ENCODE peak calls at places on chromosomes 12 and 14, in eight cellular contexts. One of them, this sample, is unnamed.

GRCh38 chr14:61103541-61104339 is 122.7 kb downstream of the SLC38A6 start:
- DNase-seq in activated naive CD4-positive, alpha-beta T cell: no peak
- DNase-seq in BJ: peak; percentile 96
- DNase-seq in endothelial cell: no peak
- DNase-seq in left ventricle myocardium inferior: no peak
- DNase-seq in effector CD4-positive, alpha-beta T cell: no peak
- DNase-seq in breast epithelium: no peak
- DNase-seq in Calu3: peak; percentile 77
- DNase-seq in this sample: peak; percentile 45

GRCh38 chr12:4274396-4274959 is 916 bp downstream of the CCND2 start:
- DNase-seq in Calu3: no peak
- DNase-seq in BJ: no peak
- DNase-seq in left ventricle myocardium inferior: no peak
- DNase-seq in activated naive CD4-positive, alpha-beta T cell: no peak
- DNase-seq in breast epithelium: no peak
- DNase-seq in endothelial cell: peak; percentile 16
- DNase-seq in effector CD4-positive, alpha-beta T cell: no peak
- DNase-seq in this sample: no peak

GRCh38 chr12:113688313-113688712 is 216.6 kb upstream of the LHX5 start:
- DNase-seq in effector CD4-positive, alpha-beta T cell: no peak
- DNase-seq in left ventricle myocardium inferior: no peak
- DNase-seq in BJ: no peak
- DNase-seq in activated naive CD4-positive, alpha-beta T cell: no peak
- DNase-seq in breast epithelium: no peak
- DNase-seq in Calu3: no peak
- DNase-seq in endothelial cell: no peak
- DNase-seq in this sample: no peak

GRCh38 chr14:58191763-58192596 is 8.0 kb upstream of the ACTR10 start:
- DNase-seq in breast epithelium: no peak
- DNase-seq in left ventricle myocardium inferior: no peak
- DNase-seq in endothelial cell: no peak
- DNase-seq in Calu3: no peak
- DNase-seq in activated naive CD4-positive, alpha-beta T cell: no peak
- DNase-seq in BJ: no peak
- DNase-seq in effector CD4-positive, alpha-beta T cell: no peak
- DNase-seq in this sample: no peak

GRCh38 chr14:105313381-105314286 is 914 bp upstream of the PACS2 start:
- DNase-seq in left ventricle myocardium inferior: no peak
- DNase-seq in effector CD4-positive, alpha-beta T cell: peak; percentile 44
- DNase-seq in Calu3: peak; percentile 29
- DNase-seq in BJ: no peak
- DNase-seq in breast epithelium: no peak
- DNase-seq in endothelial cell: peak; percentile 40
- DNase-seq in activated naive CD4-positive, alpha-beta T cell: no peak
- DNase-seq in this sample: no peak

GRCh38 chr14:52351191-52351560 is 37.1 kb downstream of the PTGER2 start:
- DNase-seq in endothelial cell: no peak
- DNase-seq in Calu3: no peak
- DNase-seq in breast epithelium: no peak
- DNase-seq in BJ: no peak
- DNase-seq in effector CD4-positive, alpha-beta T cell: no peak
- DNase-seq in left ventricle myocardium inferior: no peak
- DNase-seq in activated naive CD4-positive, alpha-beta T cell: no peak
- DNase-seq in this sample: no peak

GRCh38 chr12:31846405-31846804 is 112.8 kb upstream of the RESF1 start:
- DNase-seq in BJ: no peak
- DNase-seq in endothelial cell: no peak
- DNase-seq in activated naive CD4-positive, alpha-beta T cell: no peak
- DNase-seq in Calu3: no peak
- DNase-seq in breast epithelium: no peak
- DNase-seq in left ventricle myocardium inferior: no peak
- DNase-seq in effector CD4-positive, alpha-beta T cell: no peak
- DNase-seq in this sample: no peak

GRCh38 chr14:100539766-100540140 is 47.5 kb downstream of the BEGAIN start:
- DNase-seq in BJ: no peak
- DNase-seq in effector CD4-positive, alpha-beta T cell: no peak
- DNase-seq in left ventricle myocardium inferior: no peak
- DNase-seq in Calu3: no peak
- DNase-seq in breast epithelium: peak; percentile 46
- DNase-seq in activated naive CD4-positive, alpha-beta T cell: no peak
- DNase-seq in endothelial cell: no peak
- DNase-seq in this sample: peak; percentile 5

GRCh38 chr12:52903855-52904508 is 894 bp downstream of the KRT8 start:
- DNase-seq in effector CD4-positive, alpha-beta T cell: no peak
- DNase-seq in activated naive CD4-positive, alpha-beta T cell: no peak
- DNase-seq in endothelial cell: peak; percentile 57
- DNase-seq in BJ: no peak
- DNase-seq in Calu3: peak; percentile 88
- DNase-seq in left ventricle myocardium inferior: peak; percentile 31
- DNase-seq in breast epithelium: peak; percentile 74
- DNase-seq in this sample: peak; percentile 56

GRCh38 chr14:68349900-68350323 is 443.0 kb downstream of the ZFP36L1 start:
- DNase-seq in endothelial cell: no peak
- DNase-seq in effector CD4-positive, alpha-beta T cell: no peak
- DNase-seq in activated naive CD4-positive, alpha-beta T cell: no peak
- DNase-seq in BJ: no peak
- DNase-seq in breast epithelium: no peak
- DNase-seq in left ventricle myocardium inferior: no peak
- DNase-seq in Calu3: no peak
- DNase-seq in this sample: no peak

GRCh38 chr14:106586098-106586704 is 1059.8 kb downstream of the TMEM121 start:
- DNase-seq in left ventricle myocardium inferior: no peak
- DNase-seq in endothelial cell: no peak
- DNase-seq in Calu3: peak; percentile 54
- DNase-seq in activated naive CD4-positive, alpha-beta T cell: peak; percentile 5
- DNase-seq in effector CD4-positive, alpha-beta T cell: peak; percentile 48
- DNase-seq in BJ: no peak
- DNase-seq in breast epithelium: no peak
- DNase-seq in this sample: no peak

GRCh38 chr12:52285172-52285745 is 6.1 kb downstream of the KRT81 start:
- DNase-seq in activated naive CD4-positive, alpha-beta T cell: no peak
- DNase-seq in effector CD4-positive, alpha-beta T cell: no peak
- DNase-seq in breast epithelium: no peak
- DNase-seq in Calu3: no peak
- DNase-seq in left ventricle myocardium inferior: no peak
- DNase-seq in endothelial cell: no peak
- DNase-seq in BJ: peak; percentile 59
- DNase-seq in this sample: no peak

GRCh38 chr14:89625208-89625987 is 208.4 kb upstream of the FOXN3 start:
- DNase-seq in breast epithelium: no peak
- DNase-seq in BJ: no peak
- DNase-seq in left ventricle myocardium inferior: peak; percentile 47
- DNase-seq in endothelial cell: no peak
- DNase-seq in Calu3: no peak
- DNase-seq in activated naive CD4-positive, alpha-beta T cell: no peak
- DNase-seq in effector CD4-positive, alpha-beta T cell: no peak
- DNase-seq in this sample: peak; percentile 52

GRCh38 chr12:2638273-2639019 is 156.3 kb upstream of the FKBP4 start:
- DNase-seq in endothelial cell: no peak
- DNase-seq in BJ: no peak
- DNase-seq in Calu3: no peak
- DNase-seq in effector CD4-positive, alpha-beta T cell: no peak
- DNase-seq in left ventricle myocardium inferior: no peak
- DNase-seq in breast epithelium: peak; percentile 20
- DNase-seq in activated naive CD4-positive, alpha-beta T cell: no peak
- DNase-seq in this sample: no peak

GRCh38 chr14:21066882-21067502 is 3.1 kb upstream of the ARHGEF40 start:
- DNase-seq in BJ: no peak
- DNase-seq in Calu3: no peak
- DNase-seq in breast epithelium: no peak
- DNase-seq in effector CD4-positive, alpha-beta T cell: no peak
- DNase-seq in left ventricle myocardium inferior: no peak
- DNase-seq in endothelial cell: no peak
- DNase-seq in activated naive CD4-positive, alpha-beta T cell: no peak
- DNase-seq in this sample: no peak

GRCh38 chr14:77053046-77053841 is 24.7 kb upstream of the IRF2BPL start:
- DNase-seq in endothelial cell: peak; percentile 89
- DNase-seq in breast epithelium: no peak
- DNase-seq in Calu3: peak; percentile 67
- DNase-seq in left ventricle myocardium inferior: peak; percentile 80
- DNase-seq in activated naive CD4-positive, alpha-beta T cell: peak; percentile 47
- DNase-seq in BJ: no peak
- DNase-seq in effector CD4-positive, alpha-beta T cell: peak; percentile 74
- DNase-seq in this sample: peak; percentile 80

GRCh38 chr14:75389679-75390078 is 38.1 kb upstream of the JDP2 start:
- DNase-seq in BJ: peak; percentile 16
- DNase-seq in breast epithelium: no peak
- DNase-seq in left ventricle myocardium inferior: no peak
- DNase-seq in activated naive CD4-positive, alpha-beta T cell: no peak
- DNase-seq in Calu3: no peak
- DNase-seq in effector CD4-positive, alpha-beta T cell: no peak
- DNase-seq in endothelial cell: no peak
- DNase-seq in this sample: no peak

GRCh38 chr14:23339506-23340268 is 13.0 kb downstream of the SLC22A17 start:
- DNase-seq in left ventricle myocardium inferior: no peak
- DNase-seq in breast epithelium: no peak
- DNase-seq in activated naive CD4-positive, alpha-beta T cell: no peak
- DNase-seq in effector CD4-positive, alpha-beta T cell: no peak
- DNase-seq in BJ: no peak
- DNase-seq in Calu3: no peak
- DNase-seq in endothelial cell: no peak
- DNase-seq in this sample: no peak

GRCh38 chr12:95326450-95326849 is 108.8 kb downstream of the VEZT start:
- DNase-seq in BJ: no peak
- DNase-seq in Calu3: no peak
- DNase-seq in activated naive CD4-positive, alpha-beta T cell: no peak
- DNase-seq in effector CD4-positive, alpha-beta T cell: no peak
- DNase-seq in left ventricle myocardium inferior: no peak
- DNase-seq in breast epithelium: no peak
- DNase-seq in endothelial cell: no peak
- DNase-seq in this sample: no peak

GRCh38 chr14:64845878-64846277 is 33.8 kb downstream of the SPTB start:
- DNase-seq in Calu3: no peak
- DNase-seq in endothelial cell: no peak
- DNase-seq in activated naive CD4-positive, alpha-beta T cell: no peak
- DNase-seq in effector CD4-positive, alpha-beta T cell: no peak
- DNase-seq in BJ: no peak
- DNase-seq in left ventricle myocardium inferior: no peak
- DNase-seq in breast epithelium: no peak
- DNase-seq in this sample: no peak

GRCh38 chr12:57461326-57461903 is 1.8 kb downstream of the GLI1 start:
- DNase-seq in activated naive CD4-positive, alpha-beta T cell: no peak
- DNase-seq in Calu3: peak; percentile 34
- DNase-seq in endothelial cell: peak; percentile 50
- DNase-seq in breast epithelium: no peak
- DNase-seq in BJ: no peak
- DNase-seq in left ventricle myocardium inferior: peak; percentile 74
- DNase-seq in effector CD4-positive, alpha-beta T cell: no peak
- DNase-seq in this sample: peak; percentile 71

GRCh38 chr12:60271816-60272215 is 676.0 kb downstream of the SLC16A7 start:
- DNase-seq in endothelial cell: no peak
- DNase-seq in left ventricle myocardium inferior: no peak
- DNase-seq in activated naive CD4-positive, alpha-beta T cell: no peak
- DNase-seq in Calu3: no peak
- DNase-seq in breast epithelium: no peak
- DNase-seq in BJ: no peak
- DNase-seq in effector CD4-positive, alpha-beta T cell: no peak
- DNase-seq in this sample: no peak

GRCh38 chr12:44930972-44931600 is 55.0 kb upstream of the NELL2 start:
- DNase-seq in activated naive CD4-positive, alpha-beta T cell: no peak
- DNase-seq in BJ: peak; percentile 5
- DNase-seq in effector CD4-positive, alpha-beta T cell: peak; percentile 3
- DNase-seq in Calu3: no peak
- DNase-seq in left ventricle myocardium inferior: no peak
- DNase-seq in endothelial cell: no peak
- DNase-seq in breast epithelium: no peak
- DNase-seq in this sample: no peak

GRCh38 chr12:53499261-53500118 is at the start of gene MAP3K12:
- DNase-seq in endothelial cell: peak; percentile 54
- DNase-seq in effector CD4-positive, alpha-beta T cell: peak; percentile 44
- DNase-seq in left ventricle myocardium inferior: peak; percentile 68
- DNase-seq in BJ: no peak
- DNase-seq in Calu3: peak; percentile 32
- DNase-seq in breast epithelium: no peak
- DNase-seq in activated naive CD4-positive, alpha-beta T cell: no peak
- DNase-seq in this sample: peak; percentile 75

GRCh38 chr14:104011824-104012517 is 69.6 kb upstream of the RD3L start:
- DNase-seq in endothelial cell: no peak
- DNase-seq in activated naive CD4-positive, alpha-beta T cell: no peak
- DNase-seq in left ventricle myocardium inferior: peak; percentile 38
- DNase-seq in effector CD4-positive, alpha-beta T cell: no peak
- DNase-seq in Calu3: peak; percentile 28
- DNase-seq in BJ: no peak
- DNase-seq in breast epithelium: no peak
- DNase-seq in this sample: no peak